ENCODE peak calls at places on chromosome 9, in four cellular contexts. S is A549, A is PC-3, W is heart left ventricle. M is an unnamed sample.

GRCh38 chr9:129146441-129146933 is 31.6 kb downstream of the IER5L start:
- DNase-seq in S (no peak), A (no peak), W (peak), M (no peak)

GRCh38 chr9:4814913-4815312 is 22.2 kb downstream of the RCL1 start:
- DNase-seq in S (no peak), A (no peak), W (no peak), M (no peak)

GRCh38 chr9:99239341-99240055 is 17.4 kb downstream of the SEC61B start:
- DNase-seq in S (no peak), A (no peak), W (no peak), M (no peak)

GRCh38 chr9:93713716-93714115 is 137.3 kb downstream of the PHF2 start:
- DNase-seq in S (no peak), A (no peak), W (no peak), M (peak)

GRCh38 chr9:136052433-136052880 is 42.6 kb downstream of the NACC2 start:
- DNase-seq in S (peak), A (peak), W (no peak), M (no peak)

GRCh38 chr9:111920531-111920930 is 23.9 kb downstream of the UGCG start:
- DNase-seq in S (no peak), A (no peak), W (no peak), M (no peak)

GRCh38 chr9:100428871-100429654 is 2.1 kb downstream of the MSANTD3 start:
- DNase-seq in S (peak), A (peak), W (no peak), M (peak)

GRCh38 chr9:98609646-98610045 is 99.1 kb downstream of the GABBR2 start:
- DNase-seq in S (no peak), A (no peak), W (no peak), M (no peak)

GRCh38 chr9:37269221-37269620 is 148.8 kb downstream of the ZCCHC7 start:
- DNase-seq in S (no peak), A (no peak), W (no peak), M (no peak)

GRCh38 chr9:137823986-137824771 is 53.4 kb upstream of the CACNA1B start:
- DNase-seq in S (no peak), A (no peak), W (no peak), M (no peak)

GRCh38 chr9:136719212-136719880 is 7.0 kb downstream of the DIPK1B start:
- DNase-seq in S (peak), A (no peak), W (peak), M (no peak)

GRCh38 chr9:136654820-136655219 is 7.9 kb upstream of the EGFL7 start:
- DNase-seq in S (no peak), A (no peak), W (no peak), M (no peak)

GRCh38 chr9:90333226-90333625 is 309.4 kb downstream of the DIRAS2 start:
- DNase-seq in S (no peak), A (no peak), W (no peak), M (no peak)

GRCh38 chr9:113558632-113559502 is 95.3 kb downstream of the RGS3 start:
- DNase-seq in S (no peak), A (no peak), W (peak), M (no peak)

GRCh38 chr9:127726871-127727270 is 8.2 kb downstream of the TOR2A start:
- DNase-seq in S (no peak), A (no peak), W (no peak), M (no peak)

GRCh38 chr9:38017149-38017884 is 51.7 kb downstream of the SHB start:
- DNase-seq in S (peak), A (peak), W (peak), M (peak)

GRCh38 chr9:114769664-114770063 is 36.2 kb downstream of the TNFSF15 start:
- DNase-seq in S (no peak), A (peak), W (no peak), M (no peak)

GRCh38 chr9:129865668-129866320 is 30.5 kb downstream of the USP20 start:
- DNase-seq in S (no peak), A (no peak), W (no peak), M (no peak)

GRCh38 chr9:130042406-130042930 is 521 bp downstream of the FNBP1 start:
- DNase-seq in S (peak), A (no peak), W (peak), M (no peak)

DNA sequence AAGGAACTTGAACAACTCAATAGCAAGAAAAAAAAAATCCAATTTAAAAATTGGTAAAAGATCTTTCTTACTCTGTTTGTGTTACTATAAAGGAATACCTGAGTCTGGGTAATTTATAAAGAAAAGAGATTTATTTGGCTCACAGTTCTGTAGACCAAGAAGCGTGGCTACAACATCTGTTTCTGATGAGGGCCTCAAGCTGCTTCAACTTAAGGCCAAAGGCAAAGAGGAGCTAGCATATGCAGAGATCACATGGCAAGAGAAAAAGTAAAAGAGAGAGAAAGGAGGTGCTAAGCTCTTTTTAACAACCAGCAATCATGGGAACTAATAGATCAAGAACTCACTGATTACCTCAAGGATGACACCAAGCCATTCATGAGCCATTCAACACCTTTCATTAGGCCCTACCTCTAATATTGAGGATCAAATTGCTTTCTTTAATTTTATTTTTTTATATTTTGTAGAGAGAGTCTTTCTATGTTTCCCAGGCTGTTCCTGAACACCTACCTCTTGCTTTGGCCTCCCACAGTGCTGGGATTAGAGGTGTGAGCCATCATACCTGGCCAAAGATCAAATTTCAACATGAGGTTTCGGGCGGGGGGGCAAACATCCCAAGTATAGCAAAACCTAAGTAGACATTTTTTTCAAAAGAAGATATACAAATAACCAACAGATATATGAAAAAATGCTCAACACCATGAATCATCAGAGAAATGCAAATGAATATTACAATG is 15.9 kb upstream of the SHC3 start:
- DNase-seq in S (no peak), A (peak), W (no peak), M (no peak)
- TF ChIP-seq CTCF in S (no peak), A (no peak), W (no peak), M (no peak)

DNA sequence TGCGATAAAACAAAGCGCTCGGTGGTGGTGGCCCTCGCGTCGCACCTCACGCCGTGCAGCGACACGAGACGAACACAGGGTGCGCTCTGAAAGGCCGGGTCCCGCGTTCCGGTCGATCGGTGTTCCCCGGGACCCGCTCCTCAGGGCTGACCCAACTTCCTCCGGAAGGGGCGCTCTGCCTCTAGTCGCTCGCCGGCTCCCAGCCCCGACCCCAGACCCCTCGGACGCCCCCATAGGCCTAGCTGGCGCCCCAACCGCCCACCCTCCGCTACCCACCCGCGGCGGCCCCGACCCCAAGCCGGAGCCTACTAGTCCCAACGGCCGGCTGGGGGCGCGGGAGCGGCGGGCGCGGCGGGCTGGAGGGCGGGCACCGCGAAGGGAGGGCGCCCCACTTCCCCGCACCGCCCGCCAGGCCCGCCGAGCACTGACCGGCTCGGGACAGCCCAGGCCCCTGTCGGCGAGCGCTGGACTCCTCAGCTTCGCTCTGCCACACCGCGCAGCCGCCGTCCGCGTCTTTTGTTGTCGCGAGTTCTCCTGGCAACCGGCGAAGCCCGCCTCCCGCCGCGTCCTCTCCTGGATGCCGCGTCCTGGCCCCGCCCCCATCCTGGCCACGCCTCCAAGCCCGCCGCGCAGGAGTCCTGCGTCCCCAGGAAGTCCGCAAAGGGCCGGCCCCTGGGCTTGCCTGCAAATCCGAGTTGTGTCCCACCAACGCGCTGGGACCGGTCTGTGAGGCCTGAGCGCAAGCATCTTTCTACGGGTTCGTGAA is at the start of gene KIF27:
- DNase-seq in S (peak), A (peak), W (peak), M (peak)
- TF ChIP-seq CTCF in S (peak), A (peak), W (peak), M (peak)

DNA sequence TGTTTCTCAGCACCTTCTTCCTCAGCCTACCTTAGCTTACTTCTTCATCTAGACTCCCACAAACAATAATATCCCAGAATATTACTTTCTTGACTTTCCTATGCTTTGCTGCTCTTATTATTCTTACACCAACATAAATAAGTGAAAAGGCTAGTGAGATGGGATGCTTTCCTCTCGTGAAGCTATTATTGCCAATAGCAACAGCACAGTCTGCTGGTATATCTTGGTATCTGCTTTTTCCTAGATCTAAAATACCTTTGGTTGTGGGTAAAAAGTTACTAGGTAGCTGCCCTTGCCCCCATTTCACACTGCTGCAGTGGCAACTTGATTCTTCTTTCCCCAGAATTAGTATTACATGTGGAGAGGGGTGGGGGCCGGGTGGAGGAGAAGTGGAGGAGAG is 26.1 kb upstream of the GLIPR2 start:
- DNase-seq in S (no peak), A (peak), W (no peak), M (no peak)
- TF ChIP-seq CTCF in S (peak), A (peak), W (no peak), M (peak)

DNA sequence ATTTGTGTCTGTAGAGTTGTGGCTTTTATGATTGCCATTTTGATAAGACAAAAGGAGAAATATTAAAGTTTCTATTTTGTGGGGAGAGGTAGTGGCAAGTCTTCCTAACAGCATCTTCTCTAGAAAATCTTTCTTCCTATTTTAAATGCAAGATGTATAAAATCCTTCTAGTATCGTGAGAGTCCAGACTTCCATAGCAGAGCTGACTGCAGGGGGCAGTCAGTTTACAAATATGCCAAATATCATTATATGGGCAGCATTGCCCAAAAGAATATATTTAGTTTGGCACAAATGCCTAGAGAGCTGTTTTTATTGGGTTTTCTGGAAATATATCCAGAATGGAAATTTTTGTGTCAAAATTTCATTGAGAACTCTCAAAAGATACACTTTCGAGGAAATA is 82.1 kb upstream of the ALDH1A1 start:
- DNase-seq in S (no peak), A (peak), W (no peak), M (no peak)
- TF ChIP-seq CTCF in S (no peak), A (peak), W (no peak), M (peak)

M was measured in foreskin keratinocyte.